ENCODE peak calls at places on chromosomes 1 and 21, in ten cellular contexts. U is stimulated activated naive CD8-positive, alpha-beta T cell treated with anti-CD3 and anti-CD28 coated beads, Interleukin-15, amount 100 ng/mL, for 72 hours; Z is T-cell; I is pancreas; L is aorta; R is activated T-cell treated with anti-CD3 and anti-CD28 coated beads, Interleukin-2, amount 50 U/mL, for 4 hours; S is heart left ventricle; G is stimulated activated memory B cell treated with anti-CD40 and anti-IgM and Interleukin-4, amounts not matched to agents 10 μg/mL and 1 μg/mL and 100 μg/mL, for 72 hours; K is CD8-positive, alpha-beta T cell; T is left lobe of liver. X is an unnamed sample.

GRCh38 chr21:33360871-33361602 is 36.3 kb downstream of the IFNAR1 start:
- ATAC-seq in U (peak; percentile 90), S (peak; percentile 74), I (peak; percentile 92), T (peak; percentile 97), G (peak; percentile 88), R (peak; percentile 88), K (peak; percentile 69), Z (peak; percentile 69), L (peak; percentile 87), X (peak; percentile 79)

GRCh38 chr1:40820251-40820797 is 36.7 kb downstream of the KCNQ4 start:
- ATAC-seq in K (no peak), L (peak; percentile 58), G (no peak), T (peak; percentile 86), U (no peak), Z (no peak), R (no peak), I (no peak), S (no peak), X (no peak)

GRCh38 chr1:225380691-225381090 is 47.1 kb downstream of the LBR start:
- ATAC-seq in I (no peak), K (no peak), R (no peak), S (no peak), Z (no peak), T (peak; percentile 54), G (no peak), U (no peak), L (no peak), X (no peak)

GRCh38 chr1:171623651-171624331 is 1.7 kb downstream of the MYOCOS start:
- ATAC-seq in I (no peak), U (no peak), L (no peak), G (no peak), Z (no peak), R (no peak), K (no peak), S (no peak), T (no peak), X (no peak)

GRCh38 chr1:66399888-66400529 is 133.9 kb upstream of the SGIP1 start:
- ATAC-seq in T (peak; percentile 91), R (peak; percentile 79), G (no peak), L (no peak), K (no peak), U (peak; percentile 89), Z (no peak), S (no peak), I (no peak), X (no peak)

GRCh38 chr1:866095-866494 is 57.6 kb upstream of the SAMD11 start:
- ATAC-seq in G (no peak), Z (no peak), R (no peak), K (no peak), I (no peak), T (no peak), U (no peak), L (no peak), S (peak; percentile 62), X (no peak)

GRCh38 chr21:42669069-42669468 is 15.6 kb downstream of the PDE9A start:
- ATAC-seq in T (peak; percentile 64), K (no peak), Z (no peak), G (no peak), I (no peak), L (no peak), U (no peak), R (no peak), S (no peak), X (no peak)

GRCh38 chr1:107267489-107267888 is 126.7 kb downstream of the NTNG1 start:
- ATAC-seq in K (no peak), I (no peak), S (no peak), T (no peak), R (no peak), U (no peak), G (no peak), L (no peak), Z (no peak), X (no peak)

GRCh38 chr1:204255966-204256365 is 42.2 kb upstream of the GOLT1A start:
- ATAC-seq in R (no peak), T (no peak), U (no peak), Z (no peak), I (no peak), G (no peak), L (peak; percentile 24), K (no peak), S (no peak), X (no peak)

GRCh38 chr1:61433646-61434045 is 291.3 kb downstream of the TM2D1 start:
- ATAC-seq in U (no peak), G (no peak), R (no peak), S (no peak), K (no peak), T (no peak), L (no peak), I (no peak), Z (no peak), X (no peak)

GRCh38 chr21:41583274-41583790 is 75.4 kb upstream of the TMPRSS2 start:
- ATAC-seq in U (no peak), L (no peak), Z (no peak), K (no peak), T (peak; percentile 91), I (peak; percentile 94), R (no peak), S (no peak), G (no peak), X (no peak)

GRCh38 chr1:147815503-147815902 is 55.1 kb upstream of the GJA5 start:
- ATAC-seq in I (no peak), T (no peak), G (no peak), Z (no peak), U (no peak), R (no peak), S (no peak), K (no peak), L (no peak), X (no peak)

GRCh38 chr1:202852163-202852904 is 36.6 kb downstream of the RABIF start:
- ATAC-seq in G (no peak), K (peak; percentile 56), U (peak; percentile 90), R (peak; percentile 82), S (no peak), L (no peak), Z (peak; percentile 43), I (peak; percentile 64), T (no peak), X (no peak)

GRCh38 chr1:52905376-52905698 is 16.2 kb downstream of the ECHDC2 start:
- ATAC-seq in T (no peak), L (peak; percentile 47), U (no peak), R (no peak), K (no peak), S (peak; percentile 96), I (no peak), G (no peak), Z (no peak), X (no peak)

GRCh38 chr1:33060579-33061083 is 20.3 kb upstream of the AZIN2 start:
- ATAC-seq in I (no peak), G (no peak), T (no peak), L (peak; percentile 88), S (peak; percentile 90), K (no peak), U (no peak), R (no peak), Z (no peak), X (peak; percentile 82)

GRCh38 chr1:91499904-91500755 is 521 bp upstream of the CDC7 start:
- ATAC-seq in R (peak; percentile 28), I (peak; percentile 39), G (peak; percentile 59), Z (peak; percentile 6), U (peak; percentile 46), K (peak; percentile 9), L (peak; percentile 1), S (no peak), T (no peak), X (no peak)

GRCh38 chr1:11158291-11158690 is 30.9 kb upstream of the ANGPTL7 start:
- ATAC-seq in T (peak; percentile 81), U (no peak), I (no peak), Z (no peak), G (no peak), S (no peak), L (no peak), K (no peak), R (no peak), X (no peak)

GRCh38 chr1:3678361-3679097 is 26.2 kb downstream of the TP73 start:
- ATAC-seq in G (no peak), K (no peak), Z (no peak), I (no peak), R (no peak), S (no peak), L (no peak), T (no peak), U (no peak), X (no peak)

GRCh38 chr1:107689157-107689556 is 275.8 kb downstream of the VAV3 start:
- ATAC-seq in R (no peak), K (no peak), T (no peak), U (no peak), I (no peak), G (no peak), L (no peak), Z (no peak), S (no peak), X (no peak)

GRCh38 chr1:228836427-228836826 is 101.1 kb downstream of the RHOU start:
- ATAC-seq in U (no peak), G (no peak), T (peak; percentile 61), S (no peak), K (no peak), R (no peak), L (no peak), I (no peak), Z (no peak), X (no peak)

GRCh38 chr1:84377480-84378095 is 20.7 kb upstream of the DNASE2B start:
- ATAC-seq in S (peak; percentile 45), T (no peak), Z (no peak), U (no peak), R (no peak), L (no peak), I (no peak), G (no peak), K (no peak), X (no peak)

GRCh38 chr21:33031562-33031961 is 5.8 kb downstream of the OLIG2 start:
- ATAC-seq in G (no peak), R (no peak), T (peak; percentile 31), Z (no peak), I (no peak), L (no peak), S (no peak), U (no peak), K (no peak), X (no peak)

GRCh38 chr1:116289219-116289618 is 83.8 kb upstream of the ATP1A1 start:
- ATAC-seq in G (no peak), Z (no peak), S (no peak), U (no peak), K (no peak), R (no peak), T (peak; percentile 76), L (no peak), I (peak; percentile 15), X (no peak)

GRCh38 chr1:240589585-240590110 is 22.3 kb downstream of the GREM2 start:
- ATAC-seq in L (no peak), S (no peak), K (no peak), G (no peak), R (no peak), T (peak; percentile 44), Z (no peak), U (no peak), I (no peak), X (no peak)

GRCh38 chr1:192518700-192519099 is 56.9 kb upstream of the RGS1 start:
- ATAC-seq in G (no peak), R (no peak), L (no peak), I (no peak), U (peak; percentile 42), T (no peak), Z (no peak), S (no peak), K (no peak), X (no peak)

GRCh38 chr1:214316597-214316996 is 35.6 kb downstream of the SMYD2 start:
- ATAC-seq in L (no peak), U (no peak), R (no peak), K (no peak), S (peak; percentile 81), I (peak; percentile 56), T (peak; percentile 80), Z (no peak), G (peak; percentile 27), X (no peak)

GRCh38 chr1:27885114-27885528 is 12.8 kb downstream of the THEMIS2 start:
- ATAC-seq in S (peak; percentile 37), Z (no peak), I (no peak), G (no peak), R (no peak), L (peak; percentile 36), K (no peak), U (no peak), T (peak; percentile 16), X (peak; percentile 32)

GRCh38 chr1:106568575-106568974 is 487.9 kb upstream of the PRMT6 start:
- ATAC-seq in I (no peak), L (no peak), Z (no peak), U (no peak), S (no peak), K (no peak), T (no peak), R (no peak), G (no peak), X (no peak)

X was measured in gastroesophageal sphincter.